ENCODE peak calls at places on chromosomes 7 and 10, in nine cellular contexts. H is GM18507; P is Right ventricle myocardium superior; X is breast epithelium; F is stimulated activated CD8-positive, alpha-beta memory T cell treated with anti-CD3 and anti-CD28 coated beads, Interleukin-12 subunit alpha, Interleukin-12 subunit beta, amount 100 ng/mL, for 1 hour; R is fibroblast of the aortic adventitia; B is ecto neural progenitor cell; E is hypothalamus; Q is head of caudate nucleus. V is an unnamed sample.

GRCh38 chr7:117068511-117069155 is 115.3 kb downstream of the ST7 start:
- DNase-seq in H (no peak), P (no peak), X (no peak), F (no peak), R (no peak), B (no peak), E (peak; percentile 34), Q (no peak), V (no peak)

GRCh38 chr10:110746969-110747608 is 103.0 kb downstream of the RBM20 start:
- DNase-seq in H (no peak), P (no peak), X (no peak), F (no peak), R (no peak), B (no peak), E (no peak), Q (no peak), V (no peak)

GRCh38 chr7:35717516-35717915 is 22.6 kb upstream of the HERPUD2 start:
- DNase-seq in H (no peak), P (peak; percentile 33), X (no peak), F (no peak), R (no peak), B (no peak), E (no peak), Q (no peak), V (no peak)

GRCh38 chr7:101859411-101860106 is 42.1 kb downstream of the CUX1 start:
- DNase-seq in H (no peak), P (no peak), X (no peak), F (no peak), R (peak; percentile 75), B (no peak), E (no peak), Q (no peak), V (no peak)

GRCh38 chr7:142593106-142593505 is 156.2 kb upstream of the PRSS1 start:
- DNase-seq in H (no peak), P (no peak), X (no peak), F (no peak), R (no peak), B (no peak), E (no peak), Q (no peak), V (no peak)

GRCh38 chr7:37698271-37698670 is 14.7 kb downstream of the GPR141 start:
- DNase-seq in H (no peak), P (no peak), X (no peak), F (no peak), R (no peak), B (no peak), E (no peak), Q (no peak), V (no peak)

GRCh38 chr10:126205482-126206210 is 182.6 kb downstream of the ADAM12 start:
- DNase-seq in H (no peak), P (no peak), X (no peak), F (no peak), R (peak; percentile 60), B (no peak), E (no peak), Q (no peak), V (no peak)

GRCh38 chr7:29890251-29890650 is 83.9 kb downstream of the WIPF3 start:
- DNase-seq in H (no peak), P (no peak), X (no peak), F (no peak), R (no peak), B (no peak), E (no peak), Q (no peak), V (no peak)

GRCh38 chr7:88226886-88227516 is 7.2 kb upstream of the SRI start:
- DNase-seq in H (no peak), P (no peak), X (no peak), F (no peak), R (peak; percentile 86), B (no peak), E (no peak), Q (no peak), V (no peak)

GRCh38 chr10:10785627-10786333 is 231.9 kb upstream of the CELF2 start:
- DNase-seq in H (no peak), P (no peak), X (no peak), F (no peak), R (peak; percentile 66), B (no peak), E (no peak), Q (no peak), V (no peak)

GRCh38 chr10:30365278-30365677 is 16.2 kb upstream of the MTPAP start:
- DNase-seq in H (no peak), P (no peak), X (no peak), F (no peak), R (no peak), B (no peak), E (no peak), Q (no peak), V (peak; percentile 57)

GRCh38 chr7:38310601-38311057 is 37.2 kb upstream of the TARP start:
- DNase-seq in H (no peak), P (peak; percentile 84), X (no peak), F (no peak), R (no peak), B (no peak), E (peak; percentile 8), Q (no peak), V (no peak)

GRCh38 chr10:3525832-3526449 is 259.1 kb downstream of the KLF6 start:
- DNase-seq in H (no peak), P (no peak), X (no peak), F (no peak), R (peak; percentile 97), B (no peak), E (no peak), Q (no peak), V (peak; percentile 81)

GRCh38 chr10:119233821-119234220 is 26.4 kb downstream of the GRK5 start:
- DNase-seq in H (no peak), P (no peak), X (no peak), F (no peak), R (peak; percentile 74), B (no peak), E (no peak), Q (no peak), V (no peak)

GRCh38 chr10:100810835-100811116 is 65.4 kb downstream of the PAX2 start:
- DNase-seq in H (no peak), P (no peak), X (no peak), F (no peak), R (no peak), B (no peak), E (no peak), Q (no peak), V (no peak)

GRCh38 chr7:18202315-18203045 is 174.8 kb upstream of the PRPS1L1 start:
- DNase-seq in H (no peak), P (no peak), X (no peak), F (no peak), R (no peak), B (no peak), E (no peak), Q (no peak), V (no peak)

GRCh38 chr10:7529638-7530037 is 118.8 kb upstream of the SFMBT2 start:
- DNase-seq in H (no peak), P (no peak), X (no peak), F (no peak), R (no peak), B (no peak), E (peak; percentile 10), Q (no peak), V (no peak)

GRCh38 chr10:114427124-114427852 is 23.0 kb upstream of the AFAP1L2 start:
- DNase-seq in H (no peak), P (no peak), X (no peak), F (no peak), R (peak; percentile 17), B (no peak), E (no peak), Q (no peak), V (no peak)

GRCh38 chr10:98087309-98087708 is 47.1 kb upstream of the R3HCC1L start:
- DNase-seq in H (no peak), P (no peak), X (no peak), F (no peak), R (no peak), B (no peak), E (no peak), Q (no peak), V (no peak)

GRCh38 chr7:23261843-23262452 is 15.4 kb downstream of the GPNMB start:
- DNase-seq in H (peak; percentile 61), P (peak; percentile 63), X (no peak), F (peak; percentile 30), R (peak; percentile 67), B (peak; percentile 64), E (peak; percentile 11), Q (peak; percentile 31), V (peak; percentile 15)

GRCh38 chr7:28956608-28957063 is 1.5 kb downstream of the TRIL start:
- DNase-seq in H (no peak), P (peak; percentile 73), X (peak; percentile 77), F (no peak), R (peak; percentile 18), B (peak; percentile 86), E (peak; percentile 66), Q (peak; percentile 56), V (peak; percentile 66)

GRCh38 chr7:124152859-124153692 is 120.2 kb upstream of the TMEM229A start:
- DNase-seq in H (no peak), P (no peak), X (no peak), F (no peak), R (peak; percentile 34), B (no peak), E (peak; percentile 7), Q (no peak), V (no peak)

GRCh38 chr10:77669892-77670291 is 32.3 kb upstream of the KCNMA1 start:
- DNase-seq in H (no peak), P (no peak), X (no peak), F (no peak), R (no peak), B (no peak), E (no peak), Q (no peak), V (no peak)

GRCh38 chr7:155916926-155917655 is 104.8 kb upstream of the SHH start:
- DNase-seq in H (no peak), P (no peak), X (no peak), F (no peak), R (no peak), B (no peak), E (no peak), Q (no peak), V (no peak)

GRCh38 chr7:125195156-125195555 is 265.5 kb upstream of the POT1 start:
- DNase-seq in H (no peak), P (no peak), X (no peak), F (no peak), R (peak; percentile 13), B (no peak), E (no peak), Q (no peak), V (no peak)

GRCh38 chr7:40608321-40609075 is 473.7 kb downstream of the SUGCT start:
- DNase-seq in H (no peak), P (no peak), X (no peak), F (no peak), R (no peak), B (no peak), E (no peak), Q (no peak), V (no peak)

GRCh38 chr10:14779053-14779649 is 4.5 kb upstream of the FAM107B start:
- DNase-seq in H (no peak), P (no peak), X (no peak), F (no peak), R (peak; percentile 37), B (no peak), E (no peak), Q (no peak), V (no peak)

GRCh38 chr7:115297651-115298050 is 375.8 kb downstream of the MDFIC start:
- DNase-seq in H (no peak), P (no peak), X (no peak), F (no peak), R (peak; percentile 76), B (no peak), E (no peak), Q (no peak), V (no peak)

GRCh38 chr7:85184599-85185354 is 2.1 kb downstream of the SEMA3D start:
- DNase-seq in H (no peak), P (no peak), X (no peak), F (no peak), R (peak; percentile 69), B (peak; percentile 68), E (peak; percentile 23), Q (peak; percentile 19), V (no peak)

GRCh38 chr7:3165681-3166580 is 122.3 kb upstream of the CARD11 start:
- DNase-seq in H (no peak), P (no peak), X (no peak), F (no peak), R (no peak), B (no peak), E (no peak), Q (no peak), V (no peak)

GRCh38 chr10:70445718-70446485 is 4.4 kb upstream of the NODAL start:
- DNase-seq in H (no peak), P (no peak), X (no peak), F (no peak), R (peak; percentile 51), B (no peak), E (no peak), Q (no peak), V (no peak)